ENCODE peak calls at places on chromosomes 3 and 15, in seven cellular contexts. D is NCI-H774, Z is GM10248, C is substantia nigra, N is H1, Y is prostate gland, J is amniotic stem cell. B is an unnamed sample.

GRCh38 chr3:151379083-151379734 is 5.3 kb downstream of the P2RY12 start:
- DNase-seq in D (no peak), J (no peak), Z (no peak), N (no peak), Y (no peak), C (no peak), B (peak)

GRCh38 chr3:177705976-177706866 is 508.9 kb upstream of the TBL1XR1 start:
- DNase-seq in N (no peak), Z (no peak), J (no peak), Y (peak), D (no peak), C (no peak), B (no peak)

GRCh38 chr3:21859124-21859781 is 108.2 kb upstream of the ZNF385D start:
- DNase-seq in Y (no peak), C (no peak), J (no peak), N (no peak), D (no peak), Z (no peak), B (no peak)

GRCh38 chr15:82832601-82833209 is 23.3 kb downstream of the WHAMM start:
- DNase-seq in J (peak), C (no peak), Z (peak), Y (no peak), N (no peak), D (no peak), B (no peak)

GRCh38 chr3:74402821-74403220 is 211.6 kb downstream of the CNTN3 start:
- DNase-seq in Z (no peak), D (no peak), J (no peak), C (no peak), N (no peak), Y (no peak), B (no peak)

GRCh38 chr3:13141991-13142412 is 68.8 kb upstream of the IQSEC1 start:
- DNase-seq in C (no peak), Y (no peak), D (no peak), N (peak), J (no peak), Z (peak), B (peak)

GRCh38 chr3:51957520-51958205 is 2.5 kb downstream of the GPR62 start:
- DNase-seq in Z (no peak), Y (no peak), D (no peak), J (no peak), N (no peak), C (no peak), B (no peak)

GRCh38 chr3:64440498-64440897 is 215.2 kb upstream of the PRICKLE2 start:
- DNase-seq in D (no peak), C (no peak), J (no peak), Z (no peak), N (no peak), Y (no peak), B (no peak)

GRCh38 chr3:188076176-188076575 is 77.8 kb upstream of the LPP start:
- DNase-seq in D (no peak), Y (no peak), J (no peak), N (no peak), C (peak), Z (no peak), B (no peak)

GRCh38 chr3:42906085-42906904 is at the start of gene ZNF662:
- DNase-seq in D (peak), C (peak), Z (no peak), N (no peak), Y (peak), J (no peak), B (peak)

GRCh38 chr3:58874795-58875194 is 175.0 kb downstream of the CFAP20DC start:
- DNase-seq in Y (no peak), D (no peak), C (no peak), J (no peak), Z (peak), N (no peak), B (no peak)

GRCh38 chr3:140164922-140165590 is 230.1 kb downstream of the CLSTN2 start:
- DNase-seq in N (no peak), C (no peak), Y (no peak), D (no peak), Z (no peak), J (no peak), B (no peak)

GRCh38 chr3:69250014-69250413 is 127.6 kb upstream of the LMOD3 start:
- DNase-seq in Z (no peak), D (peak), Y (no peak), J (no peak), C (no peak), N (no peak), B (peak)

GRCh38 chr3:132405609-132406299 is 11.5 kb upstream of the DNAJC13 start:
- DNase-seq in Z (no peak), Y (no peak), J (no peak), D (no peak), C (no peak), N (no peak), B (no peak)

GRCh38 chr15:29945943-29946591 is 123.8 kb upstream of the TJP1 start:
- DNase-seq in D (no peak), N (no peak), C (no peak), Y (no peak), Z (no peak), J (no peak), B (no peak)

B was measured in mucosa of descending colon.